ENCODE peak calls at places on chromosomes 16 and 17, in five cellular contexts. Q is H54; L is OCI-LY7; I is central memory CD4-positive, alpha-beta T cell; R is activated CD4-positive, alpha-beta T cell treated with anti-CD3 and anti-CD28 coated beads for 36 hours. V is an unnamed sample.

GRCh38 chr16:55559233-55559632 is 7.3 kb upstream of the CAPNS2 start:
- DNase-seq in R (no peak), Q (no peak), I (no peak), L (no peak), V (no peak)

GRCh38 chr17:4587803-4588202 is 3.5 kb downstream of the SMTNL2 start:
- DNase-seq in I (no peak), L (no peak), Q (no peak), R (no peak), V (no peak)

GRCh38 chr17:80800775-80801391 is 190.8 kb upstream of the CHMP6 start:
- DNase-seq in L (no peak), R (no peak), I (no peak), Q (no peak), V (no peak)

GRCh38 chr17:15414502-15415348 is 52.7 kb downstream of the CDRT4 start:
- DNase-seq in R (no peak), L (no peak), I (no peak), Q (no peak), V (no peak)

GRCh38 chr16:68093816-68094613 is 8.8 kb downstream of the NFATC3 start:
- DNase-seq in L (peak), R (no peak), I (peak), Q (no peak), V (no peak)

GRCh38 chr16:8736123-8736680 is 61.2 kb downstream of the TMEM186 start:
- DNase-seq in R (no peak), I (no peak), L (no peak), Q (no peak), V (no peak)

GRCh38 chr16:88549671-88550643 is 20.2 kb upstream of the ZC3H18 start:
- DNase-seq in I (no peak), Q (no peak), L (no peak), R (no peak), V (no peak)

GRCh38 chr17:40953876-40954275 is 12.9 kb downstream of the KRT39 start:
- DNase-seq in Q (no peak), R (peak), L (no peak), I (no peak), V (no peak)

GRCh38 chr16:72312862-72313261 is 140.9 kb upstream of the PMFBP1 start:
- DNase-seq in R (no peak), Q (no peak), I (no peak), L (no peak), V (no peak)

GRCh38 chr17:77692571-77693161 is 265.8 kb upstream of the TNRC6C start:
- DNase-seq in Q (peak), L (no peak), R (peak), I (peak), V (peak)

GRCh38 chr16:21563676-21564075 is 35.7 kb upstream of the METTL9 start:
- DNase-seq in I (no peak), L (no peak), R (no peak), Q (no peak), V (no peak)

GRCh38 chr17:70636517-70637133 is 467.3 kb downstream of the KCNJ2 start:
- DNase-seq in R (peak), L (peak), I (no peak), Q (no peak), V (peak)

GRCh38 chr17:17391575-17392370 is 85.0 kb upstream of the MED9 start:
- DNase-seq in L (peak), R (peak), I (peak), Q (no peak), V (no peak)

GRCh38 chr17:82592289-82592683 is 56.0 kb downstream of the WDR45B start:
- DNase-seq in I (no peak), L (no peak), R (no peak), Q (no peak), V (no peak)

GRCh38 chr17:29674270-29674669 is 51.6 kb upstream of the CORO6 start:
- DNase-seq in I (no peak), L (peak), Q (no peak), R (peak), V (peak)

GRCh38 chr17:16908282-16908681 is 63.6 kb downstream of the TNFRSF13B start:
- DNase-seq in I (no peak), Q (no peak), L (no peak), R (no peak), V (no peak)

GRCh38 chr17:61488878-61489718 is 36.9 kb downstream of the TBX4 start:
- DNase-seq in Q (no peak), R (no peak), L (no peak), I (no peak), V (no peak)